ENCODE peak calls at places on chromosome 20, in seven cellular contexts. One of them, this sample, is unnamed.

GRCh38 chr20:57874141-57874540 is 164.3 kb upstream of the PMEPA1 start:
- DNase-seq in NCI-H524: no peak
- DNase-seq in NCI-H774: no peak
- DNase-seq in cardiac muscle cell: no peak
- DNase-seq in activated T-cell treated with anti-CD3 and anti-CD28 coated beads, Interleukin-2, amount 50 U/mL, for 1 hour: no peak
- DNase-seq in dermis microvascular lymphatic vessel endothelial cell: no peak
- DNase-seq in T-helper 2 cell: no peak
- DNase-seq in this sample: no peak

GRCh38 chr20:63017076-63017825 is 10.5 kb upstream of the BHLHE23 start:
- DNase-seq in NCI-H524: no peak
- DNase-seq in NCI-H774: no peak
- DNase-seq in cardiac muscle cell: no peak
- DNase-seq in activated T-cell treated with anti-CD3 and anti-CD28 coated beads, Interleukin-2, amount 50 U/mL, for 1 hour: no peak
- DNase-seq in dermis microvascular lymphatic vessel endothelial cell: no peak
- DNase-seq in T-helper 2 cell: no peak
- DNase-seq in this sample: no peak

GRCh38 chr20:51062065-51062464 is 39.2 kb upstream of the KCNG1 start:
- DNase-seq in NCI-H524: no peak
- DNase-seq in NCI-H774: no peak
- DNase-seq in cardiac muscle cell: no peak
- DNase-seq in activated T-cell treated with anti-CD3 and anti-CD28 coated beads, Interleukin-2, amount 50 U/mL, for 1 hour: no peak
- DNase-seq in dermis microvascular lymphatic vessel endothelial cell: no peak
- DNase-seq in T-helper 2 cell: peak
- DNase-seq in this sample: no peak

GRCh38 chr20:14507711-14508110 is 170.3 kb upstream of the FLRT3 start:
- DNase-seq in NCI-H524: no peak
- DNase-seq in NCI-H774: no peak
- DNase-seq in cardiac muscle cell: no peak
- DNase-seq in activated T-cell treated with anti-CD3 and anti-CD28 coated beads, Interleukin-2, amount 50 U/mL, for 1 hour: no peak
- DNase-seq in dermis microvascular lymphatic vessel endothelial cell: no peak
- DNase-seq in T-helper 2 cell: no peak
- DNase-seq in this sample: no peak

GRCh38 chr20:12047838-12048432 is 130.2 kb downstream of the BTBD3 start:
- DNase-seq in NCI-H524: no peak
- DNase-seq in NCI-H774: peak
- DNase-seq in cardiac muscle cell: no peak
- DNase-seq in activated T-cell treated with anti-CD3 and anti-CD28 coated beads, Interleukin-2, amount 50 U/mL, for 1 hour: no peak
- DNase-seq in dermis microvascular lymphatic vessel endothelial cell: peak
- DNase-seq in T-helper 2 cell: no peak
- DNase-seq in this sample: no peak

GRCh38 chr20:51695574-51696303 is 72.5 kb downstream of the ATP9A start:
- DNase-seq in NCI-H524: no peak
- DNase-seq in NCI-H774: no peak
- DNase-seq in cardiac muscle cell: no peak
- DNase-seq in activated T-cell treated with anti-CD3 and anti-CD28 coated beads, Interleukin-2, amount 50 U/mL, for 1 hour: no peak
- DNase-seq in dermis microvascular lymphatic vessel endothelial cell: peak
- DNase-seq in T-helper 2 cell: no peak
- DNase-seq in this sample: no peak

GRCh38 chr20:19552144-19552895 is 205.7 kb upstream of the RIN2 start:
- DNase-seq in NCI-H524: peak
- DNase-seq in NCI-H774: no peak
- DNase-seq in cardiac muscle cell: peak
- DNase-seq in activated T-cell treated with anti-CD3 and anti-CD28 coated beads, Interleukin-2, amount 50 U/mL, for 1 hour: no peak
- DNase-seq in dermis microvascular lymphatic vessel endothelial cell: no peak
- DNase-seq in T-helper 2 cell: no peak
- DNase-seq in this sample: no peak

GRCh38 chr20:38170219-38170902 is 5.3 kb upstream of the TGM2 start:
- DNase-seq in NCI-H524: no peak
- DNase-seq in NCI-H774: no peak
- DNase-seq in cardiac muscle cell: no peak
- DNase-seq in activated T-cell treated with anti-CD3 and anti-CD28 coated beads, Interleukin-2, amount 50 U/mL, for 1 hour: no peak
- DNase-seq in dermis microvascular lymphatic vessel endothelial cell: no peak
- DNase-seq in T-helper 2 cell: no peak
- DNase-seq in this sample: no peak

GRCh38 chr20:57220187-57221165 is 46.0 kb downstream of the BMP7 start:
- DNase-seq in NCI-H524: no peak
- DNase-seq in NCI-H774: no peak
- DNase-seq in cardiac muscle cell: no peak
- DNase-seq in activated T-cell treated with anti-CD3 and anti-CD28 coated beads, Interleukin-2, amount 50 U/mL, for 1 hour: no peak
- DNase-seq in dermis microvascular lymphatic vessel endothelial cell: no peak
- DNase-seq in T-helper 2 cell: no peak
- DNase-seq in this sample: no peak

GRCh38 chr20:23629017-23629541 is 8.7 kb downstream of the CST3 start:
- DNase-seq in NCI-H524: no peak
- DNase-seq in NCI-H774: no peak
- DNase-seq in cardiac muscle cell: no peak
- DNase-seq in activated T-cell treated with anti-CD3 and anti-CD28 coated beads, Interleukin-2, amount 50 U/mL, for 1 hour: no peak
- DNase-seq in dermis microvascular lymphatic vessel endothelial cell: peak
- DNase-seq in T-helper 2 cell: no peak
- DNase-seq in this sample: no peak

GRCh38 chr20:54865273-54865672 is 389.9 kb downstream of the DOK5 start:
- DNase-seq in NCI-H524: no peak
- DNase-seq in NCI-H774: no peak
- DNase-seq in cardiac muscle cell: no peak
- DNase-seq in activated T-cell treated with anti-CD3 and anti-CD28 coated beads, Interleukin-2, amount 50 U/mL, for 1 hour: no peak
- DNase-seq in dermis microvascular lymphatic vessel endothelial cell: no peak
- DNase-seq in T-helper 2 cell: no peak
- DNase-seq in this sample: no peak

GRCh38 chr20:64080013-64080812 is at the start of gene OPRL1:
- DNase-seq in NCI-H524: no peak
- DNase-seq in NCI-H774: no peak
- DNase-seq in cardiac muscle cell: no peak
- DNase-seq in activated T-cell treated with anti-CD3 and anti-CD28 coated beads, Interleukin-2, amount 50 U/mL, for 1 hour: peak
- DNase-seq in dermis microvascular lymphatic vessel endothelial cell: peak
- DNase-seq in T-helper 2 cell: no peak
- DNase-seq in this sample: no peak

This sample was measured in anterior cingulate cortex.